ENCODE peak calls at places on chromosomes 1 and 21, in four cellular contexts. O, E, D and Y are unnamed samples.

GRCh38 chr1:154714070-154714623 is 106.2 kb upstream of the ADAR start:
- DNase-seq in O (no peak), E (no peak), D (no peak), Y (no peak)

GRCh38 chr1:110262846-110263631 is 52.9 kb downstream of the KCNC4 start:
- DNase-seq in D (no peak), E (peak), O (no peak), Y (no peak)

GRCh38 chr1:80053613-80054012 is 1047.1 kb upstream of the ADGRL4 start:
- DNase-seq in D (no peak), E (no peak), O (no peak), Y (no peak)

GRCh38 chr1:12056331-12056841 is 6.7 kb upstream of the TNFRSF8 start:
- DNase-seq in D (no peak), E (no peak), O (no peak), Y (no peak)

GRCh38 chr1:67393737-67394136 is 36.5 kb downstream of the SERBP1 start:
- DNase-seq in D (no peak), O (no peak), E (no peak), Y (no peak)

GRCh38 chr1:238961790-238962189 is 424.6 kb upstream of the CHRM3 start:
- DNase-seq in D (no peak), O (no peak), E (no peak), Y (no peak)

GRCh38 chr1:170967042-170967910 is 31.9 kb downstream of the MROH9 start:
- DNase-seq in O (no peak), D (no peak), E (peak), Y (no peak)

GRCh38 chr1:944341-945325 is 14.4 kb downstream of the NOC2L start:
- DNase-seq in E (no peak), D (no peak), O (no peak), Y (no peak)

GRCh38 chr1:185694081-185694480 is 40.1 kb upstream of the HMCN1 start:
- DNase-seq in O (peak), D (peak), E (no peak), Y (peak)

GRCh38 chr21:36902793-36903192 is 63.7 kb downstream of the HLCS start:
- DNase-seq in E (no peak), D (no peak), O (no peak), Y (no peak)

GRCh38 chr1:23951646-23952095 is 8.0 kb upstream of the PNRC2 start:
- DNase-seq in D (no peak), E (peak), O (no peak), Y (no peak)

GRCh38 chr1:2180297-2181245 is 14.0 kb downstream of the FAAP20 start:
- DNase-seq in O (no peak), E (no peak), D (no peak), Y (no peak)

GRCh38 chr1:231792634-231793033 is 166.0 kb downstream of the DISC1 start:
- DNase-seq in E (no peak), O (no peak), D (no peak), Y (no peak)

GRCh38 chr1:116987256-116987555 is 14.4 kb upstream of the CD101 start:
- DNase-seq in E (no peak), O (no peak), D (no peak), Y (no peak)

GRCh38 chr21:43311303-43311817 is 115.6 kb downstream of the SIK1 start:
- DNase-seq in E (no peak), O (no peak), D (no peak), Y (peak)

GRCh38 chr1:80018348-80018747 is 1011.8 kb upstream of the ADGRL4 start:
- DNase-seq in E (no peak), O (no peak), D (no peak), Y (no peak)

GRCh38 chr1:179142889-179143299 is 61.0 kb downstream of the TOR3A start:
- DNase-seq in E (peak), D (peak), O (no peak), Y (no peak)